ENCODE peak calls at places on chromosomes 12 and 14, in nine cellular contexts. W, F, V, I, Y, B, D, O and X are unnamed samples. For H3K27me3, the result is how much of the 10 kb centered on the place peaks cover.

GRCh38 chr14:90140956-90141316 is 79.1 kb downstream of the KCNK13 start:
- DNase-seq in W (no peak), F (no peak), V (no peak), I (no peak), Y (peak), B (no peak), D (no peak), O (no peak), X (no peak)

GRCh38 chr14:104572024-104572623 is 7.4 kb upstream of the C14orf180 start:
- DNase-seq in W (no peak), F (no peak), V (no peak), I (no peak), Y (no peak), B (no peak), D (no peak), O (no peak), X (no peak)

GRCh38 chr12:120849765-120850164 is 54.4 kb downstream of the SPPL3 start:
- DNase-seq in W (no peak), F (no peak), V (peak), I (no peak), Y (peak), B (no peak), D (peak), O (no peak), X (no peak)

GRCh38 chr14:63203015-63203414 is 1.2 kb upstream of the RHOJ start:
- DNase-seq in W (no peak), F (no peak), V (no peak), I (no peak), Y (no peak), B (no peak), D (no peak), O (no peak), X (no peak)

GRCh38 chr14:91376547-91377477 is 40.8 kb downstream of the CCDC88C start:
- DNase-seq in W (no peak), F (no peak), V (no peak), I (no peak), Y (no peak), B (no peak), D (no peak), O (no peak), X (no peak)

GRCh38 chr14:75240781-75241180 is 37.8 kb upstream of the FOS start:
- DNase-seq in W (no peak), F (no peak), V (no peak), I (no peak), Y (no peak), B (no peak), D (no peak), O (no peak), X (no peak)

GRCh38 chr12:32618115-32618514 is 61.0 kb upstream of the DNM1L start:
- DNase-seq in W (no peak), F (no peak), V (no peak), I (no peak), Y (no peak), B (no peak), D (no peak), O (no peak), X (no peak)

GRCh38 chr12:112927475-112927874 is 10.8 kb upstream of the OAS3 start:
- DNase-seq in W (no peak), F (no peak), V (no peak), I (no peak), Y (no peak), B (no peak), D (no peak), O (no peak), X (no peak)

GRCh38 chr14:92726135-92726932 is 22.1 kb downstream of the LGMN start:
- DNase-seq in W (no peak), F (peak), V (peak), I (no peak), Y (peak), B (peak), D (peak), O (peak), X (peak)

GRCh38 chr12:118463677-118464076 is 87.3 kb downstream of the SUDS3 start:
- DNase-seq in W (no peak), F (no peak), V (no peak), I (no peak), Y (no peak), B (no peak), D (no peak), O (no peak), X (no peak)

GRCh38 chr12:97167598-97167997 is 260.5 kb downstream of the NEDD1 start:
- DNase-seq in W (no peak), F (no peak), V (no peak), I (no peak), Y (no peak), B (no peak), D (no peak), O (no peak), X (no peak)

GRCh38 chr14:37145395-37145794 is 27.0 kb downstream of the SLC25A21 start:
- DNase-seq in W (no peak), F (no peak), V (no peak), I (no peak), Y (peak), B (no peak), D (no peak), O (no peak), X (no peak)

GRCh38 chr14:54257424-54257823 is 139.4 kb upstream of the CDKN3 start:
- DNase-seq in W (no peak), F (no peak), V (no peak), I (no peak), Y (no peak), B (no peak), D (no peak), O (no peak), X (no peak)

GRCh38 chr12:88805692-88806091 is 225.4 kb upstream of the KITLG start:
- DNase-seq in W (no peak), F (no peak), V (no peak), I (no peak), Y (no peak), B (no peak), D (no peak), O (no peak), X (no peak)

GRCh38 chr12:64682572-64683277 is 72.4 kb downstream of the RASSF3 start:
- DNase-seq in W (no peak), F (no peak), V (no peak), I (peak), Y (peak), B (no peak), D (peak), O (no peak), X (peak)

GRCh38 chr12:69171881-69172280 is 67.5 kb upstream of the CPSF6 start:
- DNase-seq in W (no peak), F (no peak), V (no peak), I (no peak), Y (no peak), B (no peak), D (no peak), O (no peak), X (no peak)
- H3K4me3 ChIP-seq in W (no peak), F (no peak), V (no peak), I (no peak), Y (no peak), B (no peak), D (no peak), O (no peak), X (no peak)

GRCh38 chr12:57734586-57734985 is 4.0 kb downstream of the AGAP2 start:
- DNase-seq in W (no peak), F (peak), V (no peak), I (no peak), Y (no peak), B (no peak), D (no peak), O (no peak), X (no peak)

GRCh38 chr12:57733928-57734327 is 4.6 kb downstream of the AGAP2 start:
- DNase-seq in W (no peak), F (peak), V (no peak), I (no peak), Y (no peak), B (no peak), D (no peak), O (no peak), X (no peak)

GRCh38 chr12:57735952-57736742 is 2.4 kb downstream of the AGAP2 start:
- DNase-seq in W (no peak), F (no peak), V (no peak), I (no peak), Y (peak), B (no peak), D (no peak), O (no peak), X (peak)

GRCh38 chr12:57736743-57737466 is 1.6 kb downstream of the AGAP2 start:
- DNase-seq in W (no peak), F (no peak), V (no peak), I (no peak), Y (no peak), B (no peak), D (no peak), O (no peak), X (no peak)

DNA sequence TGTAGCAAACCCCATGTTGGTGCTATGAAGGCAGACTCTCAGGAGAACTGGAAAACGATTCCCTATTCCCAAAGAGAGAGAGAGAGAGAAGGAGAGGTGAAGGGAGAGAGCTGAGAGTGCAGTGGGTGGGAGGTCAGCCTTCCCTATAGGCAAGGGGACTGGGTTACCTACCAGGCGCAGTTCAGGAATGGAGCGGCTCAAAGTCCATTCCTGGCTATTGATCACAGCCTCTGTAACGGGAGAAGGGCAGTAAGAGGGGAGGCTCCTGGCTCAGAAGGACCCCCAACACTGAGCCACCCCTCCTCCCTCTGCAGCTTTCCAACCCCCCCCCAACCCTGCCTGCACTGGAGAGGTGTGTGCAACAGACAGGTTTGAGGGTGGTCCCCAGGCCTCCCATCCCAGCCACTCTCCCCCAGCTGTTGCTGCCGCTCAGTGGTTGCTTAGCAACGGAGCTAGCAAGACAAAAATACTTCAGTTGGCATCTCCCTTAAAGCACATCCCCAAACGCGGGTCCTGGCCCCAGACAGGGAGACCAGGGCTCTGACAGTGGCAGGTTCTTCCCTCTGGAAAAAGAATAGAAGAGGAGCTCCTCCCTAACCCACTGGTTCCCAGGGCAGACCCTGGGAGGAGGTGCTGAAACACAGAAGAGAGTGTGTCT is 3.2 kb downstream of the AGAP2 start:
- DNase-seq in W (no peak), F (peak), V (no peak), I (no peak), Y (no peak), B (no peak), D (no peak), O (no peak), X (no peak)
- H3K27me3 ChIP-seq in W (under half), F (half or more), V (under half), I (under half), Y (half or more), B (under half), D (under half), O (under half), X (under half)

GRCh38 chr14:24195186-24196070 is at the start of gene TM9SF1:
- DNase-seq in W (no peak), F (peak), V (peak), I (peak), Y (peak), B (peak), D (peak), O (peak), X (peak)
- TF ChIP-seq POLR2A in W (no peak), F (peak), V (peak), I (peak), Y (peak), B (peak), D (peak), O (no peak), X (peak)

DNA sequence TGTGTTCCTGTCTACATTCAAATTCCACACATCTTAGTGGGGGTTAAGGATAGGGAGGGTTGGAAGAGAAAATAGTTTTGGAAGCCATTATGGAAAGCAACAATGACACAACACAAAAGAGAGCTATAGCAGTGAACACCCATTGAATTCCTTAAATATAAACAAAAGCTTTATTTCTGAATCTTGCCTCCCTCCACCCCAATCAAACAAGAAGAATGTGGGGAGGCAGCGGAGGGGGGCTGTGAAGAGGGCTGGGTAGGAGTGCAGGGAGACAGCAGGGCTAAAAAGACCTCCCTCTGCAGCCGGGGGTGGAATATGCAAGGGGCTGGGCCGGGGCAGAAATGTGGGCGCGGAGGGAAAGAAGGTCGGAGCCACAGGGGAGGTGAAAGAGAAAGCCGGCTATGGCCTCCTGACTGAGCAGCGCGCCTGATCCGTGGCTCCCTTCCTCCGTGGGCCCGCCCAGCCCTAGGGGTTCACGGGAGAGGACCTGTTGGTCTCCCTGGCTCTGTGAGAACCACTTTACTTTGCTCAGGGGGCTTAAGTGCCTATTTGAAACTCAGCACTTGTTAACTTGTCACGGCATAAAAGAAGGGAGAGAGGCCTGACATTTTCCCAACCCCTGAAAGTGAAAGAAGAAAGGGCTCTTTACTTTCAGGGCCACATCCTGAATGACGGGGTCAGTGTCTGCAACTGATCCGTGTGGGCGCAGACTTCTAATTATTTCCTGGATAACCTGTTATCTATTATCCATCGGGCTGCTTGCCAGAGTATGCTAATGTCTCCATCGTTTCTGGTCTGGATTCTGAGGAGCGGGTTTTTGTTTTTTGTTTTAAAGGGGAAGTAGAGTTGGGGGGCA is 127.3 kb upstream of the MAX start:
- DNase-seq in W (no peak), F (peak), V (peak), I (peak), Y (no peak), B (no peak), D (peak), O (no peak), X (peak)
- H3K4me3 ChIP-seq in W (peak), F (peak), V (peak), I (peak), Y (no peak), B (peak), D (no peak), O (peak), X (peak)

GRCh38 chr12:49534806-49535278 is 4.0 kb upstream of the KCNH3 start:
- DNase-seq in W (no peak), F (no peak), V (no peak), I (no peak), Y (no peak), B (no peak), D (no peak), O (no peak), X (no peak)
- H3K27me3 ChIP-seq in W (under half), F (under half), V (under half), I (under half), Y (under half), B (under half), D (under half), O (under half), X (under half)